ENCODE peak calls at places on chromosomes 16 and 17, in ten cellular contexts. One of them, this sample, is unnamed. For H3K4me1, the result is how much of the 10 kb centered on the place peaks cover.

GRCh38 chr16:22381392-22381791 is 7.0 kb upstream of the CDR2 start:
- DNase-seq in HepG2: no peak
- DNase-seq in upper lobe of left lung: no peak
- DNase-seq in GM23338: no peak
- DNase-seq in endothelial cell of umbilical vein: peak
- DNase-seq in transverse colon: no peak
- DNase-seq in spleen: no peak
- DNase-seq in prostate gland: no peak
- DNase-seq in breast epithelium: no peak
- DNase-seq in HCT116: no peak
- DNase-seq in this sample: no peak

GRCh38 chr17:39737761-39738567 is at the start of gene GRB7:
- DNase-seq in HepG2: peak
- DNase-seq in upper lobe of left lung: peak
- DNase-seq in GM23338: peak
- DNase-seq in endothelial cell of umbilical vein: no peak
- DNase-seq in transverse colon: peak
- DNase-seq in spleen: peak
- DNase-seq in prostate gland: peak
- DNase-seq in breast epithelium: peak
- DNase-seq in HCT116: peak
- DNase-seq in this sample: peak

GRCh38 chr16:85461814-85462404 is 151.2 kb upstream of the GSE1 start:
- DNase-seq in HepG2: no peak
- DNase-seq in upper lobe of left lung: peak
- DNase-seq in GM23338: peak
- DNase-seq in endothelial cell of umbilical vein: no peak
- DNase-seq in transverse colon: no peak
- DNase-seq in spleen: no peak
- DNase-seq in prostate gland: no peak
- DNase-seq in breast epithelium: no peak
- DNase-seq in HCT116: no peak
- DNase-seq in this sample: no peak

GRCh38 chr17:12024332-12024731 is 3.7 kb downstream of the MAP2K4 start:
- DNase-seq in HepG2: peak
- DNase-seq in upper lobe of left lung: no peak
- DNase-seq in GM23338: no peak
- DNase-seq in endothelial cell of umbilical vein: no peak
- DNase-seq in transverse colon: no peak
- DNase-seq in spleen: no peak
- DNase-seq in prostate gland: no peak
- DNase-seq in breast epithelium: no peak
- DNase-seq in HCT116: peak
- DNase-seq in this sample: no peak

GRCh38 chr17:77899494-77899893 is 59.0 kb upstream of the TNRC6C start:
- DNase-seq in HepG2: no peak
- DNase-seq in upper lobe of left lung: peak
- DNase-seq in GM23338: no peak
- DNase-seq in endothelial cell of umbilical vein: no peak
- DNase-seq in transverse colon: no peak
- DNase-seq in spleen: no peak
- DNase-seq in prostate gland: no peak
- DNase-seq in breast epithelium: no peak
- DNase-seq in HCT116: no peak
- DNase-seq in this sample: no peak

GRCh38 chr17:7634384-7634783 is 4.4 kb downstream of the SHBG start:
- DNase-seq in HepG2: no peak
- DNase-seq in upper lobe of left lung: no peak
- DNase-seq in GM23338: peak
- DNase-seq in endothelial cell of umbilical vein: peak
- DNase-seq in transverse colon: no peak
- DNase-seq in spleen: no peak
- DNase-seq in prostate gland: no peak
- DNase-seq in breast epithelium: no peak
- DNase-seq in HCT116: no peak
- DNase-seq in this sample: no peak

GRCh38 chr16:89860747-89861304 is 12.6 kb upstream of the TCF25 start:
- DNase-seq in HepG2: peak
- DNase-seq in upper lobe of left lung: peak
- DNase-seq in GM23338: peak
- DNase-seq in endothelial cell of umbilical vein: peak
- DNase-seq in transverse colon: peak
- DNase-seq in spleen: peak
- DNase-seq in prostate gland: peak
- DNase-seq in breast epithelium: no peak
- DNase-seq in HCT116: peak
- DNase-seq in this sample: peak

GRCh38 chr16:87316450-87316922 is 706 bp downstream of the C16orf95 start:
- DNase-seq in HepG2: no peak
- DNase-seq in upper lobe of left lung: no peak
- DNase-seq in GM23338: no peak
- DNase-seq in endothelial cell of umbilical vein: no peak
- DNase-seq in transverse colon: no peak
- DNase-seq in spleen: peak
- DNase-seq in prostate gland: no peak
- DNase-seq in breast epithelium: no peak
- DNase-seq in HCT116: no peak
- DNase-seq in this sample: no peak

GRCh38 chr16:58492066-58492465 is 7.9 kb upstream of the NDRG4 start:
- DNase-seq in HepG2: no peak
- DNase-seq in upper lobe of left lung: no peak
- DNase-seq in GM23338: no peak
- DNase-seq in endothelial cell of umbilical vein: no peak
- DNase-seq in transverse colon: no peak
- DNase-seq in spleen: peak
- DNase-seq in prostate gland: no peak
- DNase-seq in breast epithelium: no peak
- DNase-seq in HCT116: no peak
- DNase-seq in this sample: no peak

GRCh38 chr17:45228985-45229517 is 7.4 kb downstream of the FMNL1 start:
- DNase-seq in HepG2: peak
- DNase-seq in upper lobe of left lung: peak
- DNase-seq in GM23338: peak
- DNase-seq in endothelial cell of umbilical vein: no peak
- DNase-seq in transverse colon: peak
- DNase-seq in spleen: peak
- DNase-seq in prostate gland: no peak
- DNase-seq in breast epithelium: peak
- DNase-seq in HCT116: no peak
- DNase-seq in this sample: peak
- TF ChIP-seq POLR2AphosphoS5 in HepG2: no peak
- TF ChIP-seq POLR2AphosphoS5 in upper lobe of left lung: peak
- TF ChIP-seq POLR2AphosphoS5 in GM23338: no peak
- TF ChIP-seq POLR2AphosphoS5 in endothelial cell of umbilical vein: no peak
- TF ChIP-seq POLR2AphosphoS5 in transverse colon: no peak
- TF ChIP-seq POLR2AphosphoS5 in spleen: peak
- TF ChIP-seq POLR2AphosphoS5 in prostate gland: peak
- TF ChIP-seq POLR2AphosphoS5 in breast epithelium: peak
- TF ChIP-seq POLR2AphosphoS5 in HCT116: no peak
- TF ChIP-seq POLR2AphosphoS5 in this sample: peak

DNA sequence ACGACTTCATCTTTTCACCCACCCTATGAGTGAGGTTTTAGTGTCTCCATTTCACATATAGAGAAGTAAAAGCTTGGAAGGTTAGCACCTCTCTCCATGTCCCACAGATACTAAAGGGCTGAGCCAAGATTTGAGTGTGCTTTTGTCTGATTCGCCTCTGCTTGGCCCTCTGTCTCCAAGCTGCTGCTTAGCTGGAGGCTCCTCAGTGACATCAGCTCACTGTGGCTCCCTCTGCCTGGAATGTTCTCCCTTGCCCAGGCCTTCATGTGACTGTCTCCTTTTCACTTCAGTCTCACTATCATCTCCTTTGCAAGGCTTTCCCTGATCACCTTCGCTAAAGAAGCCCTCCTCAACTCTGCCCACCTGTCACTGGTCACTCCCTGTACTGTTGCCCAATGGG is 84.5 kb upstream of the HSBP1 start:
- DNase-seq in HepG2: no peak
- DNase-seq in upper lobe of left lung: no peak
- DNase-seq in GM23338: no peak
- DNase-seq in endothelial cell of umbilical vein: no peak
- DNase-seq in transverse colon: no peak
- DNase-seq in spleen: no peak
- DNase-seq in prostate gland: no peak
- DNase-seq in breast epithelium: no peak
- DNase-seq in HCT116: no peak
- DNase-seq in this sample: no peak
- H3K4me1 ChIP-seq in HepG2: under half
- H3K4me1 ChIP-seq in upper lobe of left lung: under half
- H3K4me1 ChIP-seq in GM23338: under half
- H3K4me1 ChIP-seq in endothelial cell of umbilical vein: under half
- H3K4me1 ChIP-seq in transverse colon: under half
- H3K4me1 ChIP-seq in spleen: under half
- H3K4me1 ChIP-seq in prostate gland: under half
- H3K4me1 ChIP-seq in breast epithelium: under half
- H3K4me1 ChIP-seq in HCT116: under half
- H3K4me1 ChIP-seq in this sample: under half

GRCh38 chr17:17591408-17592265 is at the start of gene PEMT:
- DNase-seq in HepG2: peak
- DNase-seq in upper lobe of left lung: peak
- DNase-seq in GM23338: peak
- DNase-seq in endothelial cell of umbilical vein: peak
- DNase-seq in transverse colon: peak
- DNase-seq in spleen: peak
- DNase-seq in prostate gland: peak
- DNase-seq in breast epithelium: peak
- DNase-seq in HCT116: peak
- DNase-seq in this sample: peak
- TF ChIP-seq CTCF in HepG2: no peak
- TF ChIP-seq CTCF in upper lobe of left lung: no peak
- TF ChIP-seq CTCF in GM23338: no peak
- TF ChIP-seq CTCF in endothelial cell of umbilical vein: no peak
- TF ChIP-seq CTCF in transverse colon: no peak
- TF ChIP-seq CTCF in spleen: no peak
- TF ChIP-seq CTCF in prostate gland: peak
- TF ChIP-seq CTCF in breast epithelium: no peak
- TF ChIP-seq CTCF in HCT116: no peak
- TF ChIP-seq CTCF in this sample: peak

DNA sequence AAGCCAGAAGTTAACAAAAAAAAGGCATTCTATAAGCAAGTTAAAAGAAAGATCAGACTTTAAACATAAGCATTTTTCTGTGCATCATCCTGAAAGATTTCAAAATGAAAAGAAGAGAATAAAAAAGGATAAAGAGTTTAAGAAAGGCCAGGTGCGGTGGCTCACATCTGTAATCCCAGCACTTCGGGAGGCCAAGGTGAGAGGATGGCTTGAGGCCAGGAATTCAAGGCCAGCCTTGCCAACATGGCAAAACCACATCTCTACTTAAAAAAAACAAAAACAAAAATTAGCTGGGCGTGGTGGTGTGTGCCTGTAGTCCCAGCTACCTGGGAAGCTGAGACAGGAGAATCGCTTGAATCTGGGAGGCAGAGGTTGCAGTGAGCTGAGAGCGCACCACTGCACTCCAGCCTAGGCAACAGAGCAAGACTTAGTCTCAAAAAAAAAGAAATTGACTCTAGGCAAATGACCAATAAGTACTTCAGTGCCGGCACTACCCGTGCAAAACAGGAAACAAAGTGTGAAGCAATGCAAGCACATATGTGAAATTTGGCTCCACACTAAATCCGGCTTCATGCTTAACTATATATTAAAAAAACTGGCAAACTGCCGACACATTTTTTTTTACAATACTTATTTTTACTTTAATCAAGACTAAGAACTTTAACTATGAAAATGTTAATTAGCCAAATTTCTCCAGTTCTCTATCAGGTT is 83.2 kb upstream of the C17orf78 start:
- DNase-seq in HepG2: no peak
- DNase-seq in upper lobe of left lung: peak
- DNase-seq in GM23338: no peak
- DNase-seq in endothelial cell of umbilical vein: peak
- DNase-seq in transverse colon: no peak
- DNase-seq in spleen: no peak
- DNase-seq in prostate gland: no peak
- DNase-seq in breast epithelium: no peak
- DNase-seq in HCT116: no peak
- DNase-seq in this sample: no peak
- TF ChIP-seq POLR2AphosphoS5 in HepG2: no peak
- TF ChIP-seq POLR2AphosphoS5 in upper lobe of left lung: no peak
- TF ChIP-seq POLR2AphosphoS5 in GM23338: no peak
- TF ChIP-seq POLR2AphosphoS5 in endothelial cell of umbilical vein: no peak
- TF ChIP-seq POLR2AphosphoS5 in transverse colon: no peak
- TF ChIP-seq POLR2AphosphoS5 in spleen: no peak
- TF ChIP-seq POLR2AphosphoS5 in prostate gland: no peak
- TF ChIP-seq POLR2AphosphoS5 in breast epithelium: no peak
- TF ChIP-seq POLR2AphosphoS5 in HCT116: no peak
- TF ChIP-seq POLR2AphosphoS5 in this sample: no peak

GRCh38 chr16:19128454-19129210 is 14.9 kb downstream of the ITPRIPL2 start:
- DNase-seq in HepG2: no peak
- DNase-seq in upper lobe of left lung: no peak
- DNase-seq in GM23338: no peak
- DNase-seq in endothelial cell of umbilical vein: no peak
- DNase-seq in transverse colon: no peak
- DNase-seq in spleen: no peak
- DNase-seq in prostate gland: no peak
- DNase-seq in breast epithelium: no peak
- DNase-seq in HCT116: no peak
- DNase-seq in this sample: no peak

GRCh38 chr16:19130852-19131808 is 17.4 kb downstream of the ITPRIPL2 start:
- DNase-seq in HepG2: no peak
- DNase-seq in upper lobe of left lung: peak
- DNase-seq in GM23338: peak
- DNase-seq in endothelial cell of umbilical vein: peak
- DNase-seq in transverse colon: no peak
- DNase-seq in spleen: no peak
- DNase-seq in prostate gland: peak
- DNase-seq in breast epithelium: no peak
- DNase-seq in HCT116: no peak
- DNase-seq in this sample: no peak

GRCh38 chr16:19131809-19132777 is 18.3 kb downstream of the ITPRIPL2 start:
- DNase-seq in HepG2: no peak
- DNase-seq in upper lobe of left lung: no peak
- DNase-seq in GM23338: no peak
- DNase-seq in endothelial cell of umbilical vein: peak
- DNase-seq in transverse colon: no peak
- DNase-seq in spleen: no peak
- DNase-seq in prostate gland: no peak
- DNase-seq in breast epithelium: no peak
- DNase-seq in HCT116: no peak
- DNase-seq in this sample: no peak

GRCh38 chr16:19132898-19133297 is 19.1 kb downstream of the ITPRIPL2 start:
- DNase-seq in HepG2: no peak
- DNase-seq in upper lobe of left lung: no peak
- DNase-seq in GM23338: no peak
- DNase-seq in endothelial cell of umbilical vein: no peak
- DNase-seq in transverse colon: no peak
- DNase-seq in spleen: no peak
- DNase-seq in prostate gland: no peak
- DNase-seq in breast epithelium: no peak
- DNase-seq in HCT116: no peak
- DNase-seq in this sample: no peak

GRCh38 chr16:19130385-19130784 is 16.6 kb downstream of the ITPRIPL2 start:
- DNase-seq in HepG2: no peak
- DNase-seq in upper lobe of left lung: no peak
- DNase-seq in GM23338: no peak
- DNase-seq in endothelial cell of umbilical vein: no peak
- DNase-seq in transverse colon: no peak
- DNase-seq in spleen: no peak
- DNase-seq in prostate gland: no peak
- DNase-seq in breast epithelium: no peak
- DNase-seq in HCT116: no peak
- DNase-seq in this sample: no peak
- H3K4me1 ChIP-seq in HepG2: under half
- H3K4me1 ChIP-seq in upper lobe of left lung: under half
- H3K4me1 ChIP-seq in GM23338: under half
- H3K4me1 ChIP-seq in endothelial cell of umbilical vein: under half
- H3K4me1 ChIP-seq in transverse colon: under half
- H3K4me1 ChIP-seq in spleen: under half
- H3K4me1 ChIP-seq in prostate gland: under half
- H3K4me1 ChIP-seq in breast epithelium: under half
- H3K4me1 ChIP-seq in HCT116: under half
- H3K4me1 ChIP-seq in this sample: under half